ENCODE peak calls at places on chromosomes 12 and 14, in nine cellular contexts. One of them, this sample, is unnamed.

GRCh38 chr14:57182760-57183503 is 85.8 kb downstream of the EXOC5 start:
- DNase-seq in CD8-positive, alpha-beta memory T cell: no peak
- DNase-seq in HL-60: no peak
- DNase-seq in heart left ventricle: no peak
- DNase-seq in esophagus muscularis mucosa: no peak
- DNase-seq in astrocyte: no peak
- DNase-seq in tibial artery: no peak
- DNase-seq in heart right ventricle: no peak
- DNase-seq in AG04450: no peak
- DNase-seq in this sample: no peak

GRCh38 chr12:20507711-20508110 is 139.4 kb downstream of the PDE3A start:
- DNase-seq in CD8-positive, alpha-beta memory T cell: no peak
- DNase-seq in HL-60: no peak
- DNase-seq in heart left ventricle: no peak
- DNase-seq in esophagus muscularis mucosa: no peak
- DNase-seq in astrocyte: no peak
- DNase-seq in tibial artery: no peak
- DNase-seq in heart right ventricle: no peak
- DNase-seq in AG04450: no peak
- DNase-seq in this sample: no peak

GRCh38 chr12:27013606-27014084 is 539 bp downstream of the TM7SF3 start:
- DNase-seq in CD8-positive, alpha-beta memory T cell: no peak
- DNase-seq in HL-60: no peak
- DNase-seq in heart left ventricle: peak; percentile 29
- DNase-seq in esophagus muscularis mucosa: no peak
- DNase-seq in astrocyte: peak; percentile 20
- DNase-seq in tibial artery: no peak
- DNase-seq in heart right ventricle: no peak
- DNase-seq in AG04450: no peak
- DNase-seq in this sample: no peak

GRCh38 chr12:115227137-115227615 is 543.2 kb upstream of the TBX3 start:
- DNase-seq in CD8-positive, alpha-beta memory T cell: no peak
- DNase-seq in HL-60: no peak
- DNase-seq in heart left ventricle: peak; percentile 66
- DNase-seq in esophagus muscularis mucosa: no peak
- DNase-seq in astrocyte: peak; percentile 68
- DNase-seq in tibial artery: no peak
- DNase-seq in heart right ventricle: peak; percentile 19
- DNase-seq in AG04450: peak; percentile 49
- DNase-seq in this sample: peak; percentile 77

GRCh38 chr14:66782853-66783252 is 274.9 kb downstream of the GPHN start:
- DNase-seq in CD8-positive, alpha-beta memory T cell: no peak
- DNase-seq in HL-60: no peak
- DNase-seq in heart left ventricle: no peak
- DNase-seq in esophagus muscularis mucosa: no peak
- DNase-seq in astrocyte: no peak
- DNase-seq in tibial artery: no peak
- DNase-seq in heart right ventricle: no peak
- DNase-seq in AG04450: no peak
- DNase-seq in this sample: no peak

GRCh38 chr12:104539063-104539462 is 82.3 kb downstream of the CHST11 start:
- DNase-seq in CD8-positive, alpha-beta memory T cell: no peak
- DNase-seq in HL-60: no peak
- DNase-seq in heart left ventricle: no peak
- DNase-seq in esophagus muscularis mucosa: no peak
- DNase-seq in astrocyte: no peak
- DNase-seq in tibial artery: no peak
- DNase-seq in heart right ventricle: no peak
- DNase-seq in AG04450: no peak
- DNase-seq in this sample: no peak

GRCh38 chr12:1799068-1799881 is 21.1 kb upstream of the LRTM2 start:
- DNase-seq in CD8-positive, alpha-beta memory T cell: no peak
- DNase-seq in HL-60: no peak
- DNase-seq in heart left ventricle: no peak
- DNase-seq in esophagus muscularis mucosa: no peak
- DNase-seq in astrocyte: no peak
- DNase-seq in tibial artery: peak; percentile 62
- DNase-seq in heart right ventricle: no peak
- DNase-seq in AG04450: no peak
- DNase-seq in this sample: no peak

GRCh38 chr12:110403975-110404675 is 617 bp upstream of the ANAPC7 start:
- DNase-seq in CD8-positive, alpha-beta memory T cell: peak; percentile 66
- DNase-seq in HL-60: peak; percentile 74
- DNase-seq in heart left ventricle: peak; percentile 80
- DNase-seq in esophagus muscularis mucosa: no peak
- DNase-seq in astrocyte: peak; percentile 27
- DNase-seq in tibial artery: peak; percentile 78
- DNase-seq in heart right ventricle: peak; percentile 77
- DNase-seq in AG04450: no peak
- DNase-seq in this sample: peak; percentile 63

GRCh38 chr12:51065530-51065929 is 17.4 kb downstream of the LETMD1 start:
- DNase-seq in CD8-positive, alpha-beta memory T cell: no peak
- DNase-seq in HL-60: no peak
- DNase-seq in heart left ventricle: no peak
- DNase-seq in esophagus muscularis mucosa: no peak
- DNase-seq in astrocyte: no peak
- DNase-seq in tibial artery: no peak
- DNase-seq in heart right ventricle: no peak
- DNase-seq in AG04450: no peak
- DNase-seq in this sample: no peak

GRCh38 chr12:42099433-42099832 is 45.2 kb downstream of the GXYLT1 start:
- DNase-seq in CD8-positive, alpha-beta memory T cell: no peak
- DNase-seq in HL-60: no peak
- DNase-seq in heart left ventricle: no peak
- DNase-seq in esophagus muscularis mucosa: no peak
- DNase-seq in astrocyte: no peak
- DNase-seq in tibial artery: no peak
- DNase-seq in heart right ventricle: no peak
- DNase-seq in AG04450: no peak
- DNase-seq in this sample: no peak

GRCh38 chr12:73699318-73699717 is 838.3 kb upstream of the ATXN7L3B start:
- DNase-seq in CD8-positive, alpha-beta memory T cell: no peak
- DNase-seq in HL-60: no peak
- DNase-seq in heart left ventricle: no peak
- DNase-seq in esophagus muscularis mucosa: no peak
- DNase-seq in astrocyte: no peak
- DNase-seq in tibial artery: no peak
- DNase-seq in heart right ventricle: no peak
- DNase-seq in AG04450: no peak
- DNase-seq in this sample: no peak

GRCh38 chr14:69996197-69996596 is 117.0 kb downstream of the SMOC1 start:
- DNase-seq in CD8-positive, alpha-beta memory T cell: no peak
- DNase-seq in HL-60: no peak
- DNase-seq in heart left ventricle: no peak
- DNase-seq in esophagus muscularis mucosa: no peak
- DNase-seq in astrocyte: peak; percentile 38
- DNase-seq in tibial artery: no peak
- DNase-seq in heart right ventricle: no peak
- DNase-seq in AG04450: no peak
- DNase-seq in this sample: no peak
- H3K27ac ChIP-seq in CD8-positive, alpha-beta memory T cell: no peak overlapping the region
- H3K27ac ChIP-seq in HL-60: no peak overlapping the region
- H3K27ac ChIP-seq in heart left ventricle: no peak overlapping the region
- H3K27ac ChIP-seq in esophagus muscularis mucosa: no peak overlapping the region
- H3K27ac ChIP-seq in astrocyte: peak overlapping the region; percentile 15
- H3K27ac ChIP-seq in tibial artery: peak overlapping the region; percentile 25
- H3K27ac ChIP-seq in heart right ventricle: no peak overlapping the region
- H3K27ac ChIP-seq in AG04450: no peak overlapping the region
- H3K27ac ChIP-seq in this sample: no peak overlapping the region

GRCh38 chr12:116735951-116736599 is 1.8 kb downstream of the SPRING1 start:
- DNase-seq in CD8-positive, alpha-beta memory T cell: no peak
- DNase-seq in HL-60: peak; percentile 19
- DNase-seq in heart left ventricle: no peak
- DNase-seq in esophagus muscularis mucosa: no peak
- DNase-seq in astrocyte: no peak
- DNase-seq in tibial artery: no peak
- DNase-seq in heart right ventricle: no peak
- DNase-seq in AG04450: no peak
- DNase-seq in this sample: no peak

GRCh38 chr12:116737774-116738657 is at the start of the genes RNFT2 and SPRING1:
- DNase-seq in CD8-positive, alpha-beta memory T cell: peak; percentile 99
- DNase-seq in HL-60: peak; percentile 100
- DNase-seq in heart left ventricle: peak; percentile 99
- DNase-seq in esophagus muscularis mucosa: peak; percentile 100
- DNase-seq in astrocyte: peak; percentile 99
- DNase-seq in tibial artery: peak; percentile 100
- DNase-seq in heart right ventricle: peak; percentile 98
- DNase-seq in AG04450: peak; percentile 98
- DNase-seq in this sample: peak; percentile 99

GRCh38 chr12:116735084-116735483 is 2.8 kb downstream of the SPRING1 start:
- DNase-seq in CD8-positive, alpha-beta memory T cell: no peak
- DNase-seq in HL-60: no peak
- DNase-seq in heart left ventricle: no peak
- DNase-seq in esophagus muscularis mucosa: no peak
- DNase-seq in astrocyte: no peak
- DNase-seq in tibial artery: no peak
- DNase-seq in heart right ventricle: no peak
- DNase-seq in AG04450: no peak
- DNase-seq in this sample: no peak

GRCh38 chr12:116739381-116739887 is 1.3 kb downstream of the RNFT2 start:
- DNase-seq in CD8-positive, alpha-beta memory T cell: no peak
- DNase-seq in HL-60: no peak
- DNase-seq in heart left ventricle: no peak
- DNase-seq in esophagus muscularis mucosa: no peak
- DNase-seq in astrocyte: no peak
- DNase-seq in tibial artery: no peak
- DNase-seq in heart right ventricle: no peak
- DNase-seq in AG04450: no peak
- DNase-seq in this sample: no peak

DNA sequence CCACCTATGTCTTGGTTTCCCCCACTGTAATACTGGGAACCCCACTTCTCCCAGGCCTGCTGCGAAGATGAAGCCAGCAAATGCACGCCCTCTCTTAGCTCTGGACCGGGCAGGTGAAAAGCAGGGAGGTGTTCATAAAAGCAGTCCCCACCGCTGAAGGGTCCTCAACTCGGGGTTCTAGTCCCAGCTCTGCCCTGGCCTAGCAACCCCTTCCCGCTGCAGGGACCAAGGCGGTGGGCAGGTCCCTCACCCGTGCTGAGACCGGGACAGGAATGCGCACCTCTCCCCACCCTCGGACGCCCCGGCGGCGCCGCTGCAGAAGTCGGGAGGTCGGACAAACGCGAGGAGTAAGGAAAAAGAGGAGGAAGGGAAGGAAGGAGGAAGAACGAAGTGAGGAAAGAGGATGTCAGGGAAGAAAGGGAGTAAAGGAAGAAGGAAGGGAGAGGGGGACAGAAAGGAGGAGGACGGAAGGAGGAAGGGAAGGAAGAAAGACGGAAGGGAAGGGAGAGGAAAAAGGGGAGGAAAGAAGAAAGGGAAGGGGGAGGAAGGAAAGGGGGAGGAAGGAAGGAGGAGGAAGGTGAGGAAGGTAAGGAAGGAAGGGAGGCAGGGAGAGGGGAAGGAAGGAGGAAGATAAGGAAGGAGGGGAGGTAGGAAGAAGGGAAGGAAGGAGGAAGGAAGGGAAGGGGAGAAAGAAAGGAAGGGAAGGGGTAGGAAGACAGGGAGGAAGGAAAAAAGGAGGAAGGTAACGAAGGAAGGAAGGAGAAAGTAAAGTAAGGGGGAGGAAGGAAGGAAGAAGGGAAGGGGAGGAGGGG is 701 bp downstream of the SPRING1 start:
- DNase-seq in CD8-positive, alpha-beta memory T cell: no peak
- DNase-seq in HL-60: no peak
- DNase-seq in heart left ventricle: no peak
- DNase-seq in esophagus muscularis mucosa: no peak
- DNase-seq in astrocyte: no peak
- DNase-seq in tibial artery: no peak
- DNase-seq in heart right ventricle: no peak
- DNase-seq in AG04450: no peak
- DNase-seq in this sample: no peak
- H3K27ac ChIP-seq in CD8-positive, alpha-beta memory T cell: peak overlapping the region; percentile 74
- H3K27ac ChIP-seq in HL-60: no peak overlapping the region
- H3K27ac ChIP-seq in heart left ventricle: peak overlapping the region; percentile 76
- H3K27ac ChIP-seq in esophagus muscularis mucosa: peak overlapping the region; percentile 80
- H3K27ac ChIP-seq in astrocyte: peak overlapping the region; percentile 54
- H3K27ac ChIP-seq in tibial artery: peak overlapping the region; percentile 73
- H3K27ac ChIP-seq in heart right ventricle: peak overlapping the region; percentile 89
- H3K27ac ChIP-seq in AG04450: no peak overlapping the region
- H3K27ac ChIP-seq in this sample: peak overlapping the region; percentile 70

GRCh38 chr14:61542848-61543790 is 152.2 kb upstream of the HIF1A start:
- DNase-seq in CD8-positive, alpha-beta memory T cell: no peak
- DNase-seq in HL-60: no peak
- DNase-seq in heart left ventricle: no peak
- DNase-seq in esophagus muscularis mucosa: no peak
- DNase-seq in astrocyte: no peak
- DNase-seq in tibial artery: no peak
- DNase-seq in heart right ventricle: no peak
- DNase-seq in AG04450: no peak
- DNase-seq in this sample: no peak
- H3K27ac ChIP-seq in CD8-positive, alpha-beta memory T cell: no peak overlapping the region
- H3K27ac ChIP-seq in HL-60: no peak overlapping the region
- H3K27ac ChIP-seq in heart left ventricle: peak overlapping the region; percentile 68
- H3K27ac ChIP-seq in esophagus muscularis mucosa: peak overlapping the region; percentile 81
- H3K27ac ChIP-seq in astrocyte: no peak overlapping the region
- H3K27ac ChIP-seq in tibial artery: peak overlapping the region; percentile 82
- H3K27ac ChIP-seq in heart right ventricle: peak overlapping the region; percentile 64
- H3K27ac ChIP-seq in AG04450: no peak overlapping the region
- H3K27ac ChIP-seq in this sample: peak overlapping the region; percentile 76

GRCh38 chr12:46524778-46525177 is 152.2 kb upstream of the SLC38A2 start:
- DNase-seq in CD8-positive, alpha-beta memory T cell: no peak
- DNase-seq in HL-60: no peak
- DNase-seq in heart left ventricle: peak; percentile 97
- DNase-seq in esophagus muscularis mucosa: peak; percentile 96
- DNase-seq in astrocyte: peak; percentile 69
- DNase-seq in tibial artery: peak; percentile 84
- DNase-seq in heart right ventricle: peak; percentile 85
- DNase-seq in AG04450: peak; percentile 78
- DNase-seq in this sample: peak; percentile 86

GRCh38 chr12:46523446-46523845 is 150.9 kb upstream of the SLC38A2 start:
- DNase-seq in CD8-positive, alpha-beta memory T cell: no peak
- DNase-seq in HL-60: no peak
- DNase-seq in heart left ventricle: no peak
- DNase-seq in esophagus muscularis mucosa: no peak
- DNase-seq in astrocyte: no peak
- DNase-seq in tibial artery: no peak
- DNase-seq in heart right ventricle: no peak
- DNase-seq in AG04450: no peak
- DNase-seq in this sample: no peak

GRCh38 chr12:46523863-46524770 is 151.5 kb upstream of the SLC38A2 start:
- DNase-seq in CD8-positive, alpha-beta memory T cell: no peak
- DNase-seq in HL-60: no peak
- DNase-seq in heart left ventricle: no peak
- DNase-seq in esophagus muscularis mucosa: no peak
- DNase-seq in astrocyte: peak; percentile 99
- DNase-seq in tibial artery: no peak
- DNase-seq in heart right ventricle: no peak
- DNase-seq in AG04450: peak; percentile 92
- DNase-seq in this sample: no peak

GRCh38 chr12:46521145-46521544 is 148.6 kb upstream of the SLC38A2 start:
- DNase-seq in CD8-positive, alpha-beta memory T cell: no peak
- DNase-seq in HL-60: no peak
- DNase-seq in heart left ventricle: no peak
- DNase-seq in esophagus muscularis mucosa: no peak
- DNase-seq in astrocyte: no peak
- DNase-seq in tibial artery: no peak
- DNase-seq in heart right ventricle: no peak
- DNase-seq in AG04450: no peak
- DNase-seq in this sample: no peak

DNA sequence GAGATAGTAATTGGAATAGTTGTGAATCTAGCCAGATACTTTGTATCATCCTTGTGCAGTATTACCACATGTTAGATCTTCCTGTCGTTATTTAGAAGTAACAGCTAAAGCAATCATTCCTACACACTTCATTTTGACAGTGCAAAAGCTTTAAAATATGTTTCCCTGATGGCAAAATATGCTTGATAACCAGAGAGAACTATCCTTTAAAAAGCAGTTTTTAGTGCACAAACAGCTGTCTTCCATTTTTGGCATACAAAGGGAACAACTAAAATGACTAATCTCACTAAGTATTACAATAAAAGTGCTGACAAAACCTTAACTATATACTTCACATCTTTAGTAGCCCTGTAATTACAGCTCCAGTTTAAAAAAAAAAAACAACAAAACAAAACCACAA is 149.6 kb upstream of the SLC38A2 start:
- DNase-seq in CD8-positive, alpha-beta memory T cell: no peak
- DNase-seq in HL-60: no peak
- DNase-seq in heart left ventricle: no peak
- DNase-seq in esophagus muscularis mucosa: no peak
- DNase-seq in astrocyte: no peak
- DNase-seq in tibial artery: no peak
- DNase-seq in heart right ventricle: no peak
- DNase-seq in AG04450: no peak
- DNase-seq in this sample: no peak
- H3K27ac ChIP-seq in CD8-positive, alpha-beta memory T cell: no peak overlapping the region
- H3K27ac ChIP-seq in HL-60: no peak overlapping the region
- H3K27ac ChIP-seq in heart left ventricle: no peak overlapping the region
- H3K27ac ChIP-seq in esophagus muscularis mucosa: no peak overlapping the region
- H3K27ac ChIP-seq in astrocyte: no peak overlapping the region
- H3K27ac ChIP-seq in tibial artery: no peak overlapping the region
- H3K27ac ChIP-seq in heart right ventricle: no peak overlapping the region
- H3K27ac ChIP-seq in AG04450: no peak overlapping the region
- H3K27ac ChIP-seq in this sample: no peak overlapping the region

This sample was measured in right atrium auricular region.